ENCODE peak calls at places on chromosomes 6 and 20, in four cellular contexts. One of them, this sample, is unnamed.
A peak's percentile ranks its signal among the peaks of the same experiment; 100 is the strongest.

GRCh38 chr6:48614326-48614725 is 503.3 kb upstream of the PTCHD4 start:
- DNase-seq in CD4-positive, alpha-beta T cell: no peak
- DNase-seq in astrocyte of the spinal cord: no peak
- DNase-seq in Panc1: no peak
- DNase-seq in this sample: no peak

GRCh38 chr20:32282461-32282860 is 5.0 kb downstream of the KIF3B start:
- DNase-seq in astrocyte of the spinal cord: no peak
- DNase-seq in CD4-positive, alpha-beta T cell: no peak
- DNase-seq in Panc1: no peak
- DNase-seq in this sample: no peak

GRCh38 chr6:136790411-136791295 is 1.6 kb downstream of the MAP3K5 start:
- DNase-seq in Panc1: no peak
- DNase-seq in CD4-positive, alpha-beta T cell: no peak
- DNase-seq in astrocyte of the spinal cord: peak; percentile 30
- DNase-seq in this sample: no peak

GRCh38 chr6:136067731-136068341 is 182.3 kb downstream of the MTFR2 start:
- DNase-seq in CD4-positive, alpha-beta T cell: no peak
- DNase-seq in astrocyte of the spinal cord: peak; percentile 55
- DNase-seq in Panc1: no peak
- DNase-seq in this sample: no peak

GRCh38 chr20:35742741-35743523 is 872 bp upstream of the RBM39 start:
- DNase-seq in Panc1: no peak
- DNase-seq in CD4-positive, alpha-beta T cell: no peak
- DNase-seq in astrocyte of the spinal cord: peak; percentile 53
- DNase-seq in this sample: no peak

GRCh38 chr6:145744619-145745018 is 9.3 kb upstream of the EPM2A start:
- DNase-seq in astrocyte of the spinal cord: no peak
- DNase-seq in Panc1: no peak
- DNase-seq in CD4-positive, alpha-beta T cell: no peak
- DNase-seq in this sample: no peak

GRCh38 chr6:153503810-153504209 is 372.7 kb upstream of the RGS17 start:
- DNase-seq in CD4-positive, alpha-beta T cell: no peak
- DNase-seq in Panc1: no peak
- DNase-seq in astrocyte of the spinal cord: no peak
- DNase-seq in this sample: no peak

GRCh38 chr6:115137910-115138309 is 795.1 kb upstream of the HS3ST5 start:
- DNase-seq in astrocyte of the spinal cord: no peak
- DNase-seq in CD4-positive, alpha-beta T cell: no peak
- DNase-seq in Panc1: no peak
- DNase-seq in this sample: no peak

GRCh38 chr20:45649312-45649863 is 18.3 kb upstream of the WFDC9 start:
- DNase-seq in astrocyte of the spinal cord: no peak
- DNase-seq in Panc1: no peak
- DNase-seq in CD4-positive, alpha-beta T cell: no peak
- DNase-seq in this sample: no peak

GRCh38 chr20:23449400-23449799 is 3.3 kb downstream of the CST11 start:
- DNase-seq in CD4-positive, alpha-beta T cell: no peak
- DNase-seq in Panc1: no peak
- DNase-seq in astrocyte of the spinal cord: no peak
- DNase-seq in this sample: no peak

GRCh38 chr6:7185561-7185960 is 77.8 kb downstream of the RREB1 start:
- DNase-seq in astrocyte of the spinal cord: no peak
- DNase-seq in CD4-positive, alpha-beta T cell: no peak
- DNase-seq in Panc1: no peak
- DNase-seq in this sample: no peak

GRCh38 chr6:27863962-27864905 is 48.0 kb downstream of the OR2B2 start:
- DNase-seq in Panc1: no peak
- DNase-seq in CD4-positive, alpha-beta T cell: no peak
- DNase-seq in astrocyte of the spinal cord: peak; percentile 27
- DNase-seq in this sample: peak; percentile 30

GRCh38 chr6:147287869-147288271 is 83.7 kb downstream of the STXBP5 start:
- DNase-seq in Panc1: peak; percentile 7
- DNase-seq in astrocyte of the spinal cord: peak; percentile 55
- DNase-seq in CD4-positive, alpha-beta T cell: no peak
- DNase-seq in this sample: no peak

GRCh38 chr20:24764027-24764797 is 184.9 kb upstream of the CST7 start:
- DNase-seq in CD4-positive, alpha-beta T cell: no peak
- DNase-seq in Panc1: no peak
- DNase-seq in astrocyte of the spinal cord: no peak
- DNase-seq in this sample: no peak

GRCh38 chr6:149114167-149114566 is 203.3 kb upstream of the TAB2 start:
- DNase-seq in CD4-positive, alpha-beta T cell: no peak
- DNase-seq in Panc1: no peak
- DNase-seq in astrocyte of the spinal cord: no peak
- DNase-seq in this sample: no peak

GRCh38 chr6:13807691-13808090 is 6.7 kb downstream of the MCUR1 start:
- DNase-seq in astrocyte of the spinal cord: peak; percentile 10
- DNase-seq in CD4-positive, alpha-beta T cell: no peak
- DNase-seq in Panc1: no peak
- DNase-seq in this sample: no peak

GRCh38 chr6:85747654-85748053 is 105.0 kb upstream of the SYNCRIP start:
- DNase-seq in CD4-positive, alpha-beta T cell: no peak
- DNase-seq in Panc1: no peak
- DNase-seq in astrocyte of the spinal cord: peak; percentile 85
- DNase-seq in this sample: no peak

GRCh38 chr6:2990179-2990931 is 9.3 kb upstream of the NQO2 start:
- DNase-seq in CD4-positive, alpha-beta T cell: no peak
- DNase-seq in Panc1: no peak
- DNase-seq in astrocyte of the spinal cord: peak; percentile 47
- DNase-seq in this sample: no peak

GRCh38 chr20:35344354-35344837 is 52.2 kb upstream of the FAM83C start:
- DNase-seq in astrocyte of the spinal cord: peak; percentile 84
- DNase-seq in CD4-positive, alpha-beta T cell: no peak
- DNase-seq in Panc1: no peak
- DNase-seq in this sample: peak; percentile 63

GRCh38 chr6:120116343-120116742 is 766.8 kb upstream of the MAN1A1 start:
- DNase-seq in Panc1: no peak
- DNase-seq in astrocyte of the spinal cord: no peak
- DNase-seq in CD4-positive, alpha-beta T cell: no peak
- DNase-seq in this sample: no peak

GRCh38 chr6:4772750-4773149 is 3.5 kb upstream of the CDYL start:
- DNase-seq in CD4-positive, alpha-beta T cell: no peak
- DNase-seq in astrocyte of the spinal cord: no peak
- DNase-seq in Panc1: no peak
- DNase-seq in this sample: no peak

GRCh38 chr6:75117701-75118100 is 88.2 kb downstream of the COL12A1 start:
- DNase-seq in astrocyte of the spinal cord: peak; percentile 29
- DNase-seq in Panc1: no peak
- DNase-seq in CD4-positive, alpha-beta T cell: no peak
- DNase-seq in this sample: no peak

GRCh38 chr6:90126178-90126577 is 170.5 kb downstream of the BACH2 start:
- DNase-seq in Panc1: no peak
- DNase-seq in CD4-positive, alpha-beta T cell: no peak
- DNase-seq in astrocyte of the spinal cord: no peak
- DNase-seq in this sample: no peak

GRCh38 chr6:52984247-52984646 is 10.8 kb downstream of the GSTA4 start:
- DNase-seq in CD4-positive, alpha-beta T cell: no peak
- DNase-seq in astrocyte of the spinal cord: peak; percentile 39
- DNase-seq in Panc1: no peak
- DNase-seq in this sample: no peak

GRCh38 chr6:151060096-151060741 is 179.5 kb upstream of the AKAP12 start:
- DNase-seq in astrocyte of the spinal cord: peak; percentile 92
- DNase-seq in CD4-positive, alpha-beta T cell: no peak
- DNase-seq in Panc1: peak; percentile 98
- DNase-seq in this sample: peak; percentile 17

GRCh38 chr20:17066955-17067354 is 159.9 kb upstream of the PCSK2 start:
- DNase-seq in CD4-positive, alpha-beta T cell: no peak
- DNase-seq in Panc1: no peak
- DNase-seq in astrocyte of the spinal cord: no peak
- DNase-seq in this sample: no peak

GRCh38 chr20:11581271-11581670 is 336.4 kb upstream of the BTBD3 start:
- DNase-seq in Panc1: no peak
- DNase-seq in CD4-positive, alpha-beta T cell: no peak
- DNase-seq in astrocyte of the spinal cord: no peak
- DNase-seq in this sample: no peak

GRCh38 chr20:11582073-11582472 is 335.6 kb upstream of the BTBD3 start:
- DNase-seq in Panc1: no peak
- DNase-seq in CD4-positive, alpha-beta T cell: no peak
- DNase-seq in astrocyte of the spinal cord: peak; percentile 7
- DNase-seq in this sample: no peak

GRCh38 chr20:11588875-11589274 is 328.8 kb upstream of the BTBD3 start:
- DNase-seq in Panc1: no peak
- DNase-seq in CD4-positive, alpha-beta T cell: no peak
- DNase-seq in astrocyte of the spinal cord: no peak
- DNase-seq in this sample: no peak

GRCh38 chr20:11585752-11586352 is 331.8 kb upstream of the BTBD3 start:
- DNase-seq in CD4-positive, alpha-beta T cell: no peak
- DNase-seq in Panc1: no peak
- DNase-seq in astrocyte of the spinal cord: peak; percentile 26
- DNase-seq in this sample: no peak
- TF ChIP-seq CTCF in CD4-positive, alpha-beta T cell: no peak
- TF ChIP-seq CTCF in Panc1: peak; percentile 60
- TF ChIP-seq CTCF in astrocyte of the spinal cord: peak; percentile 41
- TF ChIP-seq CTCF in this sample: no peak

DNA sequence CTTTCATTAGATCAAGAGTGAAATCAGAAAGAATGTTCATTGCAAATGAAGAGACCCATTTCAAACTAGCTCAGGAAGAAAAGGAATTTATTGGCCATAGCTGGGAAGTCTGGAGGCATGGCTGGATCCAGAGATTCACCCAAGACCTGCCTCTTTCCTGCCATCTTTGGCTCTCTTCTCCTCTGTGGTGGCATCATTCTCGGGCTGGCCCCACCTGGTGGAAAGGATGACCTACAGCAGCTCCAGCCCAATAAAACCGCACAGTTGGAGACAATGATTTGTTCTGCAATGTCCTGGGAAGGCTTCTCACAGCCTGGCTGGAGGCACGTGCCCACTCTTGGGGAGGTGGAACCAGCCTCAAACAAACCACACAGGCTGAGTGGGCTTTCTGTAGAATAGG is 18.1 kb upstream of the FERMT1 start:
- DNase-seq in astrocyte of the spinal cord: no peak
- DNase-seq in Panc1: no peak
- DNase-seq in CD4-positive, alpha-beta T cell: no peak
- DNase-seq in this sample: no peak
- TF ChIP-seq CTCF in astrocyte of the spinal cord: peak; percentile 28
- TF ChIP-seq CTCF in Panc1: peak; percentile 55
- TF ChIP-seq CTCF in CD4-positive, alpha-beta T cell: no peak
- TF ChIP-seq CTCF in this sample: no peak

DNA sequence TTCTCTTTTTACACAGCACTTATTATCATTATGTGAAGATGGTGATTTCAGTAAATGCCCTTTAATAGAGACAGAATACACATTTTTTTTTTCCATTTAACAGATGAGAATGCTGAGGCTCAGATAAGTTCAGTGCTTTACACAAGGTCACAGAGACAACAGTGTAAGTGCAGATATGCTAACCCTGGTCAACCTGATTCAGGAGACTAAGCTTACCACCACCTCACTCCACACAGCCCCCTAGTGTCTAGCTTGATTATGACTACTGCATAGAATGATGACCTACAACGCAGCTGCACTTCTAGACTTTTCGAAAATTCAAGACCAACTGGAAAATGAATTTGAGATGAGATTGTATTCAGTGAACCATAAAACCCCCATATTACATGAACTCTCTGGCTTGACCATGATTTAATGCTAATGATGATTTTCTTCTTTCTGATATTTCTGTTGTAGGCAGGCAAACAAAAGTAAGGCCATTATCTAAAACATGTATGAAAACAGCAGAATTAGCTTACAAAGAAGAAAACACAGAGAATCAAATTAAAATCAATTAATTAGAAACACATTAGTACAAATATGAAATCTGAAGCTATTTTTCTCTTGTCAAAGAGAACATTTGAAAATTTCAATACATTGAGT is 212.1 kb upstream of the PHACTR1 start:
- DNase-seq in Panc1: no peak
- DNase-seq in astrocyte of the spinal cord: no peak
- DNase-seq in CD4-positive, alpha-beta T cell: no peak
- DNase-seq in this sample: no peak
- TF ChIP-seq CTCF in Panc1: peak; percentile 68
- TF ChIP-seq CTCF in astrocyte of the spinal cord: peak; percentile 46
- TF ChIP-seq CTCF in CD4-positive, alpha-beta T cell: no peak
- TF ChIP-seq CTCF in this sample: no peak

GRCh38 chr20:6819599-6819998 is 52.1 kb downstream of the BMP2 start:
- DNase-seq in Panc1: no peak
- DNase-seq in astrocyte of the spinal cord: no peak
- DNase-seq in CD4-positive, alpha-beta T cell: no peak
- DNase-seq in this sample: no peak
- TF ChIP-seq CTCF in Panc1: no peak
- TF ChIP-seq CTCF in astrocyte of the spinal cord: peak; percentile 5
- TF ChIP-seq CTCF in CD4-positive, alpha-beta T cell: no peak
- TF ChIP-seq CTCF in this sample: no peak

DNA sequence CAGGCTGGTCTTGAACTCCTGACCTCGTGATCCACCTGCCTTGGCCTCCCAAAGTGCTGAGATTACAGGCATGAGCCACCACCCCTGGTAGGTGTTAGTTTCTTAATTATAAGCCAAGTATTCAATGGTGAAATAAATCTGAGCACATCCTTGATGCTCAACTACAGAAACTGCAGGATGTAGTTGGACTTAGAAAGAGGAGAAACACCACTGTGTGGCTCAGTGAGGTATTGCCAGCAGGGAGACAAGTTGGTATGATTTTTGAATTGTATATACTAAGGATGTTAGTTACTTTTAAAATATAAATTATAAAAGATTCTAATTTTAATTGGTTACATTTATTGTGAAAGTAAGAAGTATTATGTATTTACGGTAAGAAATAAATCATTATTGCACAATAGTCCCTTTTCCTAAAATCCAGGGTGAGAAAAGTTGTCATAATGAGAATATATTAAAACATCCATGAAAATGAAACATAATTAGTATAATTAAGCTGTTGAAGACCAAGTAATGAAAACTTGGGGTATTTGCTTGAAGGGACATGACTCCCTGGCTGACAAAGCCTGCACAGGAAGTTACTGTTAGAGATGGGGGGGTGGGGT is 17.6 kb downstream of the SLC18B1 start:
- DNase-seq in astrocyte of the spinal cord: peak; percentile 45
- DNase-seq in Panc1: no peak
- DNase-seq in CD4-positive, alpha-beta T cell: no peak
- DNase-seq in this sample: no peak
- TF ChIP-seq CTCF in astrocyte of the spinal cord: peak; percentile 59
- TF ChIP-seq CTCF in Panc1: peak; percentile 63
- TF ChIP-seq CTCF in CD4-positive, alpha-beta T cell: peak; percentile 5
- TF ChIP-seq CTCF in this sample: no peak

GRCh38 chr6:15148356-15149058 is 97.4 kb upstream of the JARID2 start:
- DNase-seq in CD4-positive, alpha-beta T cell: no peak
- DNase-seq in Panc1: no peak
- DNase-seq in astrocyte of the spinal cord: peak; percentile 84
- DNase-seq in this sample: no peak

GRCh38 chr6:15147827-15148226 is 98.0 kb upstream of the JARID2 start:
- DNase-seq in Panc1: no peak
- DNase-seq in astrocyte of the spinal cord: no peak
- DNase-seq in CD4-positive, alpha-beta T cell: no peak
- DNase-seq in this sample: no peak

DNA sequence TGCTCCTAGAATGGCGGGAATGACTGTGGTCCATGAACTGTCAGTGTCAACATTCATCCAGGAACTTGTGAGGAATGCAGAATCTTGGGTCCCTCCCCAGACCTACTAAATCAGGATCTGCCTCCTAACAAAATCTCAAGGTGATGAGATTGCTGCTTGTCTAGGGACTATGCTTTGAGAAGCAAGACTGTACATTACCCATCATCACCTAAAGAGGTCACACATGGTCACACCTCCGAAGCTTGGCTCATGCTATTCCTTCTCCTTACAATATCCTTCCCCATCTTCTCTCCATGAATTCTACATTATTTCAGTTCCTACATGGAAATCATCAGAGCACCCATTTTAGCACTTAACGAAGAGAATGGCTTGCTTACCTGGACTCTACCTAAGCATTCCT is 102.3 kb upstream of the JARID2 start:
- DNase-seq in astrocyte of the spinal cord: no peak
- DNase-seq in Panc1: no peak
- DNase-seq in CD4-positive, alpha-beta T cell: no peak
- DNase-seq in this sample: no peak
- TF ChIP-seq CTCF in astrocyte of the spinal cord: no peak
- TF ChIP-seq CTCF in Panc1: no peak
- TF ChIP-seq CTCF in CD4-positive, alpha-beta T cell: no peak
- TF ChIP-seq CTCF in this sample: no peak